ENCODE peak calls at places on chromosome 13, in seven cellular contexts. H is T-helper 22 cell, K is HTR-8/SVneo, W is IMR-90, Q is ACHN, G is mucosa of descending colon, L is psoas muscle. V is an unnamed sample.

GRCh38 chr13:98521461-98521860 is 55.4 kb downstream of the STK24 start:
- DNase-seq in G (no peak), H (no peak), Q (no peak), L (no peak), W (no peak), K (no peak), V (no peak)

GRCh38 chr13:40777166-40777956 is 6.4 kb upstream of the MRPS31 start:
- DNase-seq in G (no peak), Q (peak), W (peak), H (no peak), K (peak), L (no peak), V (no peak)

GRCh38 chr13:45441633-45442032 is 23.1 kb upstream of the COG3 start:
- DNase-seq in W (peak), L (no peak), G (no peak), Q (peak), H (no peak), K (peak), V (no peak)

GRCh38 chr13:32837973-32838940 is 178.0 kb upstream of the KL start:
- DNase-seq in L (no peak), H (no peak), Q (no peak), K (no peak), W (no peak), G (no peak), V (no peak)

GRCh38 chr13:44578064-44578394 is 1.9 kb upstream of the TSC22D1 start:
- DNase-seq in H (no peak), K (no peak), L (no peak), Q (no peak), W (no peak), G (no peak), V (no peak)

GRCh38 chr13:74575729-74576125 is 441.5 kb upstream of the KLF12 start:
- DNase-seq in K (peak), Q (peak), H (no peak), L (peak), G (peak), W (peak), V (peak)

GRCh38 chr13:60312851-60313505 is 84.0 kb upstream of the TDRD3 start:
- DNase-seq in K (no peak), W (no peak), H (no peak), Q (no peak), G (no peak), L (no peak), V (no peak)

GRCh38 chr13:87671031-87671823 is at the start of gene SLITRK5:
- DNase-seq in L (peak), W (peak), H (no peak), K (peak), G (peak), Q (peak), V (peak)

GRCh38 chr13:95569966-95570365 is 17.4 kb downstream of the CLDN10 start:
- DNase-seq in W (no peak), G (no peak), L (no peak), H (no peak), Q (no peak), K (no peak), V (no peak)